ENCODE peak calls at places on chromosomes 1 and 21, in ten cellular contexts. N is lower lobe of right lung; C is Ammon's horn; V is retina; G is GM12892; J is activated CD8-positive, alpha-beta T cell treated with anti-CD3 and anti-CD28 coated beads for 36 hours; B is ELR; F is Peyer's patch; Q is mesothelial cell of epicardium; U is stimulated activated CD4-positive, alpha-beta T cell treated with anti-CD3 and anti-CD28 coated beads, Interleukin-2, amount 100 ng/mL, for 48 hours. O is an unnamed sample.

GRCh38 chr1:201172999-201173610 is 17.5 kb upstream of the IGFN1 start:
- DNase-seq in N (no peak), C (no peak), V (no peak), G (no peak), J (peak), B (peak), F (no peak), Q (no peak), U (no peak), O (no peak)

GRCh38 chr1:15283500-15283899 is 36.5 kb downstream of the FHAD1 start:
- DNase-seq in N (no peak), C (no peak), V (no peak), G (no peak), J (no peak), B (peak), F (no peak), Q (no peak), U (no peak), O (no peak)

GRCh38 chr1:6473156-6473555 is 7.2 kb upstream of the TNFRSF25 start:
- DNase-seq in N (no peak), C (no peak), V (no peak), G (no peak), J (no peak), B (no peak), F (no peak), Q (no peak), U (no peak), O (no peak)

GRCh38 chr21:44456915-44457736 is 1.8 kb downstream of the LRRC3 start:
- DNase-seq in N (peak), C (no peak), V (no peak), G (no peak), J (no peak), B (no peak), F (peak), Q (no peak), U (no peak), O (no peak)

GRCh38 chr1:94553323-94553730 is 11.8 kb upstream of the F3 start:
- DNase-seq in N (no peak), C (no peak), V (no peak), G (no peak), J (no peak), B (peak), F (no peak), Q (no peak), U (no peak), O (no peak)

GRCh38 chr1:82492168-82492567 is 691.4 kb downstream of the ADGRL2 start:
- DNase-seq in N (no peak), C (no peak), V (no peak), G (no peak), J (no peak), B (no peak), F (no peak), Q (no peak), U (no peak), O (no peak)

GRCh38 chr1:41431490-41432350 is 52.8 kb downstream of the EDN2 start:
- DNase-seq in N (peak), C (no peak), V (no peak), G (no peak), J (no peak), B (no peak), F (no peak), Q (peak), U (no peak), O (no peak)

GRCh38 chr1:29281531-29281930 is 45.2 kb downstream of the PTPRU start:
- DNase-seq in N (no peak), C (no peak), V (no peak), G (no peak), J (no peak), B (no peak), F (no peak), Q (no peak), U (no peak), O (no peak)

GRCh38 chr21:27021046-27021445 is 54.2 kb upstream of the ADAMTS5 start:
- DNase-seq in N (no peak), C (no peak), V (no peak), G (no peak), J (no peak), B (no peak), F (no peak), Q (no peak), U (no peak), O (no peak)

GRCh38 chr1:65630855-65631254 is 161.8 kb upstream of the PDE4B start:
- DNase-seq in N (no peak), C (no peak), V (no peak), G (no peak), J (no peak), B (no peak), F (no peak), Q (no peak), U (no peak), O (no peak)

GRCh38 chr1:91803133-91803532 is 82.8 kb downstream of the TGFBR3 start:
- DNase-seq in N (no peak), C (no peak), V (no peak), G (no peak), J (no peak), B (no peak), F (no peak), Q (no peak), U (no peak), O (no peak)

GRCh38 chr1:151408891-151409290 is 9.5 kb downstream of the PSMB4 start:
- DNase-seq in N (no peak), C (no peak), V (no peak), G (no peak), J (no peak), B (peak), F (no peak), Q (no peak), U (no peak), O (no peak)

GRCh38 chr1:88683516-88683847 is 591 bp upstream of the PKN2 start:
- DNase-seq in N (peak), C (no peak), V (no peak), G (no peak), J (peak), B (peak), F (peak), Q (no peak), U (peak), O (no peak)

O was measured in GM12891.